ENCODE peak calls at places on chromosomes 5 and 9, in nine cellular contexts. O is left lung, C is esophagus squamous epithelium, E is cardiac muscle cell, M is cardiac fibroblast, V is epithelial cell of esophagus, U is heart right ventricle, Q is A549, I is GM23338. K is an unnamed sample.

GRCh38 chr9:4167040-4167671 is 132.7 kb downstream of the GLIS3 start:
- DNase-seq in O (no peak), C (no peak), E (peak; percentile 91), M (peak; percentile 91), V (peak; percentile 58), U (no peak), Q (peak; percentile 51), I (no peak), K (peak; percentile 88)

GRCh38 chr5:119385136-119386128 is 29.6 kb downstream of the TNFAIP8 start:
- DNase-seq in O (no peak), C (no peak), E (no peak), M (no peak), V (no peak), U (no peak), Q (no peak), I (no peak), K (no peak)

GRCh38 chr9:81801190-81801589 is 111.8 kb upstream of the TLE1 start:
- DNase-seq in O (no peak), C (no peak), E (no peak), M (no peak), V (no peak), U (no peak), Q (peak; percentile 70), I (no peak), K (no peak)

GRCh38 chr5:159764283-159764927 is 151.9 kb upstream of the ADRA1B start:
- DNase-seq in O (no peak), C (no peak), E (peak; percentile 97), M (peak; percentile 94), V (peak; percentile 10), U (peak; percentile 37), Q (no peak), I (no peak), K (peak; percentile 36)

GRCh38 chr5:62017092-62017491 is 288.9 kb upstream of the KIF2A start:
- DNase-seq in O (no peak), C (no peak), E (no peak), M (no peak), V (peak; percentile 23), U (no peak), Q (no peak), I (no peak), K (peak; percentile 53)

GRCh38 chr9:69898714-69899209 is 78.1 kb downstream of the CFAP95 start:
- DNase-seq in O (no peak), C (no peak), E (peak; percentile 64), M (peak; percentile 59), V (peak; percentile 89), U (no peak), Q (peak; percentile 59), I (no peak), K (peak; percentile 77)

GRCh38 chr9:123453904-123454321 is 97.9 kb downstream of the CRB2 start:
- DNase-seq in O (no peak), C (no peak), E (peak; percentile 68), M (peak; percentile 66), V (no peak), U (peak; percentile 32), Q (no peak), I (no peak), K (no peak)

GRCh38 chr5:126937796-126938195 is 92.6 kb downstream of the MARCHF3 start:
- DNase-seq in O (no peak), C (no peak), E (peak; percentile 67), M (peak; percentile 54), V (no peak), U (no peak), Q (no peak), I (no peak), K (no peak)

GRCh38 chr5:129137637-129138036 is 43.1 kb downstream of the ISOC1 start:
- DNase-seq in O (no peak), C (no peak), E (no peak), M (no peak), V (no peak), U (no peak), Q (no peak), I (no peak), K (no peak)

GRCh38 chr9:112341741-112342140 is 8.3 kb upstream of the PTBP3 start:
- DNase-seq in O (no peak), C (no peak), E (peak; percentile 38), M (peak; percentile 48), V (no peak), U (no peak), Q (peak; percentile 49), I (peak; percentile 41), K (peak; percentile 38)

GRCh38 chr9:105979359-105979758 is 285.0 kb downstream of the TMEM38B start:
- DNase-seq in O (no peak), C (no peak), E (no peak), M (no peak), V (no peak), U (no peak), Q (no peak), I (no peak), K (no peak)

GRCh38 chr9:71767421-71768321 is 642 bp downstream of the CEMIP2 start:
- DNase-seq in O (peak; percentile 85), C (no peak), E (peak; percentile 41), M (peak; percentile 30), V (peak; percentile 17), U (peak; percentile 14), Q (no peak), I (peak; percentile 67), K (peak; percentile 39)

GRCh38 chr5:80389575-80389974 is 18.3 kb upstream of the ZFYVE16 start:
- DNase-seq in O (peak; percentile 84), C (no peak), E (no peak), M (no peak), V (no peak), U (peak; percentile 27), Q (no peak), I (no peak), K (no peak)

DNA sequence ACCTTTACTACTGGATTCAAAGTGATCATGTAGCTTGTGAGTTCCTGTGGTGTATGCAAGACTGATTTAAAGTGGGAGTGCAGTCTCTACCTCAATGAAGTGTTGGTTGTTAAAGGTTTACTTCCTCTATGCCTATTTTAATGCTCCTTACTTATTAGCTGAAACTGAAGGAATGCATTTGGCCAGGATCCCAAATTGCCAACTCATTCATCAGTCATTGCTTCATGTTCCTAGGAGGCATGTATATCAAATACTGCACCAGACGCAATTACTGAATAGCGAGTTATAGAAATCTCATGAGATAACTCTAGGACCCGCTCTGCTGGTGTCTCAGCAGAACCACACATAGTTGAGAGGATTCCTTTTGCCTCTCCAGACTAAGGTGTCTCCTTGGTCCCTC is 143.0 kb upstream of the RPS23 start:
- DNase-seq in O (no peak), C (no peak), E (peak; percentile 95), M (peak; percentile 91), V (peak; percentile 92), U (no peak), Q (peak; percentile 52), I (no peak), K (peak; percentile 99)
- TF ChIP-seq CTCF in O (no peak), C (no peak), E (peak; percentile 36), M (peak; percentile 32), V (peak; percentile 26), U (no peak), Q (no peak), I (no peak), K (peak; percentile 49)

GRCh38 chr5:98827862-98828261 is 54.4 kb downstream of the RGMB start:
- DNase-seq in O (no peak), C (no peak), E (no peak), M (no peak), V (no peak), U (no peak), Q (no peak), I (no peak), K (no peak)

GRCh38 chr5:98825582-98826375 is 52.3 kb downstream of the RGMB start:
- DNase-seq in O (no peak), C (no peak), E (no peak), M (no peak), V (no peak), U (no peak), Q (no peak), I (no peak), K (no peak)

DNA sequence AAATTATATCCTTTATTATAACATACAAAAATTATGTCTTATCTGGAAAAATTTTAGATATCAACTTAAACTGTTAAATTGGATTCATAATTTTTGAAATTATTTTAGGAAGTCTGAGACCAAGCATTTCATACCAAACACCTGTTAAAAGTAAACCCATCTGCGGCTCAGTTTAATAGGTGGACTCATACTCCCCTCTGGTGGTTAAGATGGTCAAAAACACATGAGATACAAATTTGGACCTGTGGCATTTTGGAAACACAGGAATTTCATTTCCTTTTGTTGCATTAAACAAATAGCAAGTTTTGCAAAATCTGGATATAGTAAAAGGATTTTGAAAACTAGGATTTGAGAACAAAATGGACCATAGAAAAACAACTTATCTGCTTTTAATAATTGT is 53.7 kb downstream of the RGMB start:
- DNase-seq in O (no peak), C (no peak), E (peak; percentile 66), M (peak; percentile 69), V (peak; percentile 62), U (no peak), Q (peak; percentile 43), I (peak; percentile 70), K (peak; percentile 60)
- TF ChIP-seq CTCF in O (peak; percentile 35), C (peak; percentile 68), E (peak; percentile 53), M (peak; percentile 47), V (peak; percentile 55), U (peak; percentile 67), Q (peak; percentile 69), I (peak; percentile 75), K (peak; percentile 57)

GRCh38 chr5:90308787-90309585 is 100.6 kb downstream of the CETN3 start:
- DNase-seq in O (no peak), C (no peak), E (no peak), M (no peak), V (no peak), U (no peak), Q (peak; percentile 8), I (no peak), K (no peak)
- TF ChIP-seq CTCF in O (no peak), C (no peak), E (no peak), M (no peak), V (no peak), U (no peak), Q (no peak), I (no peak), K (no peak)

GRCh38 chr9:108396618-108397017 is 459.2 kb downstream of the ACTL7B start:
- DNase-seq in O (no peak), C (no peak), E (no peak), M (no peak), V (no peak), U (no peak), Q (no peak), I (no peak), K (no peak)

GRCh38 chr9:108394726-108395125 is 461.1 kb downstream of the ACTL7B start:
- DNase-seq in O (no peak), C (no peak), E (no peak), M (no peak), V (no peak), U (no peak), Q (no peak), I (no peak), K (no peak)

GRCh38 chr9:108400267-108400666 is 455.5 kb downstream of the ACTL7B start:
- DNase-seq in O (no peak), C (no peak), E (no peak), M (no peak), V (no peak), U (no peak), Q (no peak), I (no peak), K (no peak)

GRCh38 chr9:108397286-108397685 is 458.5 kb downstream of the ACTL7B start:
- DNase-seq in O (no peak), C (no peak), E (no peak), M (no peak), V (no peak), U (no peak), Q (no peak), I (no peak), K (no peak)

DNA sequence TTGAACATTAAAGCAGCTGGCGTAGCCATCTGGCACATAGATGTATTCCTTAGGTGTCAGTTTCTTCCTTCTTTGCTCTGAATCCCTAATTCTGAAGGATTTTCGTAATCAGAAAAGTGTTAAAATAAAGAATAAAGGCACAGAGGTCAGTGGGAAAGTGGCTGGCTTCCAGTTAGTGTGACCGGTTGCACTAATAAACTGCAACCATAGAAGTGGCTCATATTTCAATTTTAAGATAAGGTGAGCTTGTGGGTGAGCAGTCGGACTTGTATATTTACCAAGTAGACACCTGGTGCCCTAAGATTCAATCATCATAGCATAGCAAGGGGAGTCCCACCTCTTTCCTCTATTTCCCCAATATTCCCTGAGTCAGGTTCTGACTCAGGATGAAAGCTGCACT is 459.6 kb downstream of the ACTL7B start:
- DNase-seq in O (no peak), C (no peak), E (no peak), M (no peak), V (no peak), U (no peak), Q (no peak), I (no peak), K (no peak)
- TF ChIP-seq CTCF in O (no peak), C (no peak), E (no peak), M (no peak), V (no peak), U (no peak), Q (no peak), I (no peak), K (no peak)

K was measured in MCF 10A.